ENCODE peak calls at places on chromosomes 6 and 20, in four cellular contexts. One of them, this sample, is unnamed. For H3K36me3, the result is how much of the 10 kb centered on the place peaks cover.

GRCh38 chr6:53527249-53527765 is 17.6 kb downstream of the GCLC start:
- DNase-seq in CD8-positive, alpha-beta memory T cell: no peak
- DNase-seq in colonic mucosa: no peak
- DNase-seq in adrenal gland: no peak
- DNase-seq in this sample: no peak

GRCh38 chr6:27214126-27214601 is 33.3 kb upstream of the PRSS16 start:
- DNase-seq in CD8-positive, alpha-beta memory T cell: no peak
- DNase-seq in colonic mucosa: no peak
- DNase-seq in adrenal gland: no peak
- DNase-seq in this sample: peak

GRCh38 chr6:113873043-113873667 is 16.0 kb downstream of the MARCKS start:
- DNase-seq in CD8-positive, alpha-beta memory T cell: no peak
- DNase-seq in colonic mucosa: peak
- DNase-seq in adrenal gland: peak
- DNase-seq in this sample: no peak

GRCh38 chr20:57702091-57702490 is 7.7 kb downstream of the PMEPA1 start:
- DNase-seq in CD8-positive, alpha-beta memory T cell: no peak
- DNase-seq in colonic mucosa: no peak
- DNase-seq in adrenal gland: no peak
- DNase-seq in this sample: no peak

GRCh38 chr6:79225718-79226117 is 8.8 kb downstream of the HMGN3 start:
- DNase-seq in CD8-positive, alpha-beta memory T cell: no peak
- DNase-seq in colonic mucosa: no peak
- DNase-seq in adrenal gland: no peak
- DNase-seq in this sample: peak

GRCh38 chr20:44065401-44066340 is 121.3 kb downstream of the JPH2 start:
- DNase-seq in CD8-positive, alpha-beta memory T cell: no peak
- DNase-seq in colonic mucosa: no peak
- DNase-seq in adrenal gland: no peak
- DNase-seq in this sample: no peak

GRCh38 chr6:44190712-44191111 is 26.0 kb upstream of the MYMX start:
- DNase-seq in CD8-positive, alpha-beta memory T cell: no peak
- DNase-seq in colonic mucosa: no peak
- DNase-seq in adrenal gland: no peak
- DNase-seq in this sample: no peak

GRCh38 chr6:21824431-21825180 is 231.1 kb downstream of the SOX4 start:
- DNase-seq in CD8-positive, alpha-beta memory T cell: no peak
- DNase-seq in colonic mucosa: no peak
- DNase-seq in adrenal gland: no peak
- DNase-seq in this sample: no peak

GRCh38 chr6:36368421-36368820 is 19.0 kb downstream of the ETV7 start:
- DNase-seq in CD8-positive, alpha-beta memory T cell: no peak
- DNase-seq in colonic mucosa: no peak
- DNase-seq in adrenal gland: no peak
- DNase-seq in this sample: no peak

GRCh38 chr20:32971703-32972161 is 32.5 kb downstream of the SUN5 start:
- DNase-seq in CD8-positive, alpha-beta memory T cell: no peak
- DNase-seq in colonic mucosa: peak
- DNase-seq in adrenal gland: no peak
- DNase-seq in this sample: no peak

DNA sequence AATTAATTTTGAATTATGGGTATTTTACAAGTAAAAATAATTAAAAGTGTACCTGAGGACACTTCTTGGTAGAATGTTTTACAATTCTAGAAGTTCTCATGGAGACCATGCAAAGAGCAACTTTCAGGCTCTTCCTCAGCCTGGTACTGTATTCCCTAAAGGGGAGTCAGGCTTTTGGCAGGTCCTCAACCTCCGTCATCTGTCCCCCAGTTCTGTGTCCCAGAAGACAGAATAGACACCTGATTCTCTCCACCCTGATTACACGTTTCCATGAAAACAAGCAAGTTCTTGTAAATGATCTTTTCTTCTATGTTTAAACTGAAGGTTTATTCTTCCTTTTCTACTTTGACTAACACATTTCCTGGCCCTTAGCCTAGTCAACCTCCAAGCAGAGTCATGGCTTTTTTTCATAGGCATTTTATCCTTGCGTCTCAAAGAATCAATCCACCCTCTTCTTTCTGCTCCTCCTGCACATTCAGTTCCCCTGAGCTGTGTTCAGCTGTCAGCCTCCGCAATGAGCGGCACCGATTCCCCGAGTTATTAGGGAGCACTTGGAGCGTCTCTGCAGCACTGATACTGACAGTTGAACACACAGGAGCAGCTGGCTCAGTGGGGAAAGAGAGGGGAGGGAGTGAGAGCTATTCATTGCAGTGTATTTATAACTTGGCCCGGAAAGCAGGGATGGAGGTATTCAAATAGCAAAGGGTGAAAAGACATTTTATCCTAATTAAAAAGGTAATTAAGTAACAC is 1082.5 kb upstream of the MAP3K7 start:
- DNase-seq in CD8-positive, alpha-beta memory T cell: no peak
- DNase-seq in colonic mucosa: no peak
- DNase-seq in adrenal gland: no peak
- DNase-seq in this sample: no peak
- H3K4me3 ChIP-seq in CD8-positive, alpha-beta memory T cell: no peak
- H3K4me3 ChIP-seq in colonic mucosa: no peak
- H3K4me3 ChIP-seq in adrenal gland: no peak
- H3K4me3 ChIP-seq in this sample: no peak

DNA sequence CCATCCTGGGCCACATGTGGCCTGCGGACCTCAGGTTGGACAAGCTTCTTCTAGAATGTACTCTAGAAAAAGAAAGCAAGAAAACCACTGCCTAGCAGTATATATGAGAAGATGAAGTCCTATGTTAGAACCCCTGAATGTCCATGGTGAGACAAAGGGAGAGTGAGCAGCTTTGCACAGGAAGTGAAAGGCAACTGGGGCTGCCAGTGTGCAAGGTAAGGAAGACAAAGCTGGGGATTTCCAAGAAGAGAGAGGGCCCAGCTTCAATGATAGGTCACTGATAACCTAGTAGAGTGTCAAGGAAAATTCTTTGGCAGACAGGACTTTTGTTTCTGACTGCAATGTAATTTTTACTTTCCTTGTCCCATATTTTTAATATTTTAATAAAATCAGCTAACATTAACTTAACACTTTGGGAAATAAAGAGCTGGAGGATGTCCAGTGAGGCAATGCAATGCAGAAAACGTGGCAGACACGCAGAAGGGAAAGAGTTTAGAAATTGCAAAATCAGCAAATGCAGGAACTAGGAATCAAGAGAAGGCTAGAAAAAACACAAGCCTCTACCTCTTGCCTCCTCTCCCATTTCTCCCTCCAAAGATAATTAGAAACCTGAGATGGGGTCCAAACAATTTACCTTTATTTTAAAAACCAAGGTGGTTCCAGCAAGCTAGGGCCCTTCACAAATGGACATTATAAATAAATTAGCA is 47.4 kb downstream of the CYP39A1 start:
- DNase-seq in CD8-positive, alpha-beta memory T cell: no peak
- DNase-seq in colonic mucosa: no peak
- DNase-seq in adrenal gland: no peak
- DNase-seq in this sample: no peak
- H3K36me3 ChIP-seq in CD8-positive, alpha-beta memory T cell: under half
- H3K36me3 ChIP-seq in colonic mucosa: under half
- H3K36me3 ChIP-seq in adrenal gland: under half
- H3K36me3 ChIP-seq in this sample: under half

GRCh38 chr6:71480577-71480976 is 192.0 kb downstream of the OGFRL1 start:
- DNase-seq in CD8-positive, alpha-beta memory T cell: no peak
- DNase-seq in colonic mucosa: no peak
- DNase-seq in adrenal gland: no peak
- DNase-seq in this sample: no peak

GRCh38 chr6:71476872-71477271 is 188.3 kb downstream of the OGFRL1 start:
- DNase-seq in CD8-positive, alpha-beta memory T cell: no peak
- DNase-seq in colonic mucosa: no peak
- DNase-seq in adrenal gland: no peak
- DNase-seq in this sample: no peak

GRCh38 chr6:71481021-71481420 is 192.4 kb downstream of the OGFRL1 start:
- DNase-seq in CD8-positive, alpha-beta memory T cell: no peak
- DNase-seq in colonic mucosa: no peak
- DNase-seq in adrenal gland: no peak
- DNase-seq in this sample: no peak

GRCh38 chr6:71476371-71476770 is 187.8 kb downstream of the OGFRL1 start:
- DNase-seq in CD8-positive, alpha-beta memory T cell: no peak
- DNase-seq in colonic mucosa: no peak
- DNase-seq in adrenal gland: no peak
- DNase-seq in this sample: no peak

GRCh38 chr6:71478834-71479541 is 190.4 kb downstream of the OGFRL1 start:
- DNase-seq in CD8-positive, alpha-beta memory T cell: no peak
- DNase-seq in colonic mucosa: no peak
- DNase-seq in adrenal gland: no peak
- DNase-seq in this sample: no peak
- H3K4me3 ChIP-seq in CD8-positive, alpha-beta memory T cell: no peak
- H3K4me3 ChIP-seq in colonic mucosa: no peak
- H3K4me3 ChIP-seq in adrenal gland: no peak
- H3K4me3 ChIP-seq in this sample: no peak

GRCh38 chr20:35011589-35012226 is 56.0 kb downstream of the MYH7B start:
- DNase-seq in CD8-positive, alpha-beta memory T cell: no peak
- DNase-seq in colonic mucosa: no peak
- DNase-seq in adrenal gland: no peak
- DNase-seq in this sample: no peak
- H3K36me3 ChIP-seq in CD8-positive, alpha-beta memory T cell: under half
- H3K36me3 ChIP-seq in colonic mucosa: under half
- H3K36me3 ChIP-seq in adrenal gland: under half
- H3K36me3 ChIP-seq in this sample: half or more

DNA sequence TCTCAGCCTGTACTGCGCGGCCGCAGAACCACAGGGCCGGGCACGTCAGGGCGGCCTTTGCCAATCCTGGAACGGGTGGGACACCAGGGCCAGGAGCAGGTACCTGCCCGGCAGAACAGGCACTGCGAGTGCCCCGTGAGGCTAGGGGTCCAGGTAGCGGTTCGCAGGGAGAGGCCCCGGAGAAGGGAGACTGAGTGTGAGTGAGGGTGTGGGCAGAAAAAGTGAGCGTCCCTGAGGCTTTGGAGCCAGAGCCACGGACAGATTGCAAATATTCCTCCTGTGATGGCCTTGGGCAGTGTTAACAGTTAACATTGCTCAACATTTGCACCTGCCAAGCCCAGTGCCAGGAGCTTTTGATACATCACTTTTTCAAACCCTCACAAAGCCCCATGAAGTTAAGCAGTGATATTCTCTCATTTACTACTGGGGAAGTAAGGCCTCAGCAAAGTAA is 491 bp downstream of the GNMT start:
- DNase-seq in CD8-positive, alpha-beta memory T cell: no peak
- DNase-seq in colonic mucosa: no peak
- DNase-seq in adrenal gland: peak
- DNase-seq in this sample: no peak
- H3K4me3 ChIP-seq in CD8-positive, alpha-beta memory T cell: peak
- H3K4me3 ChIP-seq in colonic mucosa: peak
- H3K4me3 ChIP-seq in adrenal gland: no peak
- H3K4me3 ChIP-seq in this sample: no peak

GRCh38 chr20:63292292-63292701 is 689 bp upstream of the COL20A1 start:
- DNase-seq in CD8-positive, alpha-beta memory T cell: no peak
- DNase-seq in colonic mucosa: no peak
- DNase-seq in adrenal gland: no peak
- DNase-seq in this sample: no peak

GRCh38 chr20:63292904-63293303 is at the start of gene COL20A1:
- DNase-seq in CD8-positive, alpha-beta memory T cell: no peak
- DNase-seq in colonic mucosa: no peak
- DNase-seq in adrenal gland: no peak
- DNase-seq in this sample: no peak

GRCh38 chr20:63290677-63291472 is 2.1 kb upstream of the COL20A1 start:
- DNase-seq in CD8-positive, alpha-beta memory T cell: peak
- DNase-seq in colonic mucosa: peak
- DNase-seq in adrenal gland: peak
- DNase-seq in this sample: peak

GRCh38 chr20:63290136-63290676 is 2.8 kb upstream of the COL20A1 start:
- DNase-seq in CD8-positive, alpha-beta memory T cell: no peak
- DNase-seq in colonic mucosa: no peak
- DNase-seq in adrenal gland: no peak
- DNase-seq in this sample: no peak

GRCh38 chr20:63291811-63292210 is 1.2 kb upstream of the COL20A1 start:
- DNase-seq in CD8-positive, alpha-beta memory T cell: no peak
- DNase-seq in colonic mucosa: no peak
- DNase-seq in adrenal gland: no peak
- DNase-seq in this sample: no peak
- H3K36me3 ChIP-seq in CD8-positive, alpha-beta memory T cell: under half
- H3K36me3 ChIP-seq in colonic mucosa: under half
- H3K36me3 ChIP-seq in adrenal gland: under half
- H3K36me3 ChIP-seq in this sample: under half

GRCh38 chr6:121492536-121492935 is 57.1 kb downstream of the GJA1 start:
- DNase-seq in CD8-positive, alpha-beta memory T cell: no peak
- DNase-seq in colonic mucosa: no peak
- DNase-seq in adrenal gland: no peak
- DNase-seq in this sample: no peak
- H3K4me3 ChIP-seq in CD8-positive, alpha-beta memory T cell: no peak
- H3K4me3 ChIP-seq in colonic mucosa: no peak
- H3K4me3 ChIP-seq in adrenal gland: no peak
- H3K4me3 ChIP-seq in this sample: no peak

This sample was measured in MG63.